ENCODE peak calls at places on chromosomes 13 and 19, in seven cellular contexts. O is A549; E is heart right ventricle; X is dorsolateral prefrontal cortex; M is foreskin fibroblast; R is CD4-positive, alpha-beta T cell; S is AG09309. W is an unnamed sample.

GRCh38 chr19:4067396-4068057 is 828 bp upstream of the ZBTB7A start:
- DNase-seq in M (no peak), R (peak; percentile 56), X (peak; percentile 53), E (peak; percentile 57), O (no peak), S (no peak), W (no peak)

GRCh38 chr13:51585234-51585672 is 991 bp downstream of the WDFY2 start:
- DNase-seq in S (no peak), O (no peak), M (peak; percentile 38), E (no peak), R (no peak), X (no peak), W (no peak)

GRCh38 chr13:114107686-114108081 is 24.7 kb downstream of the RASA3 start:
- DNase-seq in S (no peak), O (no peak), E (peak; percentile 67), X (peak; percentile 67), R (peak; percentile 0), M (peak; percentile 96), W (peak; percentile 87)

GRCh38 chr13:50299546-50300249 is 284.5 kb downstream of the KCNRG start:
- DNase-seq in S (no peak), R (no peak), X (no peak), O (no peak), E (no peak), M (no peak), W (no peak)

GRCh38 chr13:26508885-26509284 is 48.6 kb upstream of the WASF3 start:
- DNase-seq in S (peak; percentile 77), X (no peak), E (peak; percentile 79), M (peak; percentile 86), O (no peak), R (no peak), W (peak; percentile 93)

GRCh38 chr19:17529239-17530158 is 18.1 kb downstream of the PGLS start:
- DNase-seq in O (no peak), E (no peak), R (no peak), M (no peak), X (no peak), S (no peak), W (no peak)

GRCh38 chr19:56839665-56840451 is 668 bp downstream of the PEG3 start:
- DNase-seq in R (no peak), S (no peak), E (peak; percentile 90), X (peak; percentile 97), O (no peak), M (peak; percentile 74), W (no peak)

GRCh38 chr19:55259540-55260210 is 858 bp upstream of the PPP6R1 start:
- DNase-seq in O (no peak), M (no peak), S (no peak), E (no peak), X (no peak), R (no peak), W (no peak)

GRCh38 chr19:35240322-35240721 is 8.5 kb upstream of the LSR start:
- DNase-seq in E (no peak), X (no peak), M (no peak), O (no peak), S (no peak), R (no peak), W (no peak)

GRCh38 chr13:96900992-96901391 is 93.3 kb downstream of the OXGR1 start:
- DNase-seq in E (no peak), M (no peak), X (no peak), O (no peak), R (no peak), S (no peak), W (no peak)

GRCh38 chr13:109119886-109120285 is 490.5 kb downstream of the MYO16 start:
- DNase-seq in S (no peak), M (no peak), X (no peak), R (no peak), E (no peak), O (no peak), W (no peak)

GRCh38 chr19:850221-850978 is 1.7 kb upstream of the ELANE start:
- DNase-seq in M (peak; percentile 94), R (no peak), S (peak; percentile 70), X (no peak), O (peak; percentile 76), E (peak; percentile 92), W (peak; percentile 68)

GRCh38 chr13:111395511-111396393 is 75.3 kb downstream of the TEX29 start:
- DNase-seq in O (no peak), E (no peak), M (no peak), R (no peak), X (peak; percentile 27), S (no peak), W (no peak)

GRCh38 chr13:110882972-110883371 is 31.9 kb downstream of the ANKRD10 start:
- DNase-seq in M (peak; percentile 37), X (no peak), S (no peak), O (no peak), E (no peak), R (no peak), W (peak; percentile 22)

GRCh38 chr13:96707146-96707545 is 287.1 kb downstream of the OXGR1 start:
- DNase-seq in X (no peak), O (no peak), S (no peak), E (no peak), R (no peak), M (no peak), W (no peak)

GRCh38 chr13:19713186-19713965 is 69.4 kb downstream of the PSPC1 start:
- DNase-seq in R (no peak), X (no peak), S (peak; percentile 3), M (peak; percentile 52), O (no peak), E (no peak), W (peak; percentile 67)

GRCh38 chr19:47693903-47694302 is 19.3 kb upstream of the EHD2 start:
- DNase-seq in O (no peak), S (no peak), R (no peak), X (no peak), E (no peak), M (no peak), W (no peak)

GRCh38 chr19:47691782-47692181 is 21.4 kb upstream of the EHD2 start:
- DNase-seq in X (no peak), O (no peak), M (no peak), E (no peak), R (no peak), S (no peak), W (no peak)

GRCh38 chr19:47695533-47696262 is 17.5 kb upstream of the EHD2 start:
- DNase-seq in E (no peak), S (no peak), O (no peak), R (no peak), X (no peak), M (no peak), W (no peak)

GRCh38 chr19:47694466-47695273 is 18.6 kb upstream of the EHD2 start:
- DNase-seq in O (no peak), S (no peak), E (no peak), X (no peak), R (no peak), M (no peak), W (no peak)

DNA sequence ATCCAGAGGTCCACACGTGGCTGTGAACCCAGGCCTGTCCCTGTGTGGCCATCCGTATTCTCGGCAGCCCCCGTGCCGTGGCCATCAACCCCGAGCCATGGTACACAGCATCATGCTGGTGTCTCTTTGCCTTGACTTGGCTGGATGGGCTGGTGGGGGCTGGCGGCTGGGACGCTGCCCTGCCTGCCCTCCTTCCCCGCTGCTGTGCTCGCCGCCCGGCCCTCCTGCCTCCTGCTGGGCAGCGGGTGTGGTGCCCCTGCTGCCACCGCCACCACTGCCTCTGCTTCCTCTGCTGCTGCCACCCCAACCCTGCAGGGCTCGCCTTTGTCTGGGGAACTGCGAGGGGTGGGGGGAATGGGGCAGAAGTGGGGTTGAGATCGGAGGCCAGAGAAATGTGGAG is 19.7 kb upstream of the EHD2 start:
- DNase-seq in O (no peak), E (no peak), S (no peak), X (no peak), R (no peak), M (no peak), W (no peak)
- TF ChIP-seq CTCF in O (no peak), E (no peak), S (no peak), X (no peak), R (no peak), M (no peak), W (peak; percentile 43)

GRCh38 chr13:66489586-66489985 is 740.5 kb downstream of the PCDH9 start:
- DNase-seq in S (no peak), E (no peak), O (no peak), M (peak; percentile 9), X (no peak), R (no peak), W (no peak)

GRCh38 chr13:66491241-66491640 is 738.9 kb downstream of the PCDH9 start:
- DNase-seq in R (no peak), S (no peak), X (no peak), O (no peak), M (no peak), E (no peak), W (no peak)

GRCh38 chr13:66489172-66489571 is 741.0 kb downstream of the PCDH9 start:
- DNase-seq in M (no peak), S (no peak), E (no peak), R (no peak), O (no peak), X (no peak), W (no peak)

DNA sequence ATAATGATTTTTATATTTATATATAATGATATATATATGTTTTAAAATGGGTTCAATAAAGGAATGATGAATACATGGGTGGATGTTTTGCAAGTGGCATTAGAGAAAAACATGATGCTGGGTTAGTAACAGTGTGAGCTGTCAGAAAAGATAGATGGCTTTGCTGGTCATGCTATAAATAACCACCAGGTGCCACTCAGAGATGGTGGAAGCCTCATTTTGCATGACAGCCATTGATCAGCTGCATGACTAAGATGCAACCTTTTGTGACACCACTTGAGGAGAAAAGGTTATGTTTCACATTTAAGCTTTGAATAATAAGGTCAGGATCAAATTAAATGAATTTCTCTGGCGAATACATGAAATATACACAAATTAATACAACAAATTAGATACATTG is 737.7 kb downstream of the PCDH9 start:
- DNase-seq in M (no peak), E (no peak), S (no peak), O (no peak), R (no peak), X (no peak), W (no peak)
- TF ChIP-seq CTCF in M (no peak), E (peak; percentile 25), S (no peak), O (peak; percentile 26), R (no peak), X (no peak), W (peak; percentile 32)

DNA sequence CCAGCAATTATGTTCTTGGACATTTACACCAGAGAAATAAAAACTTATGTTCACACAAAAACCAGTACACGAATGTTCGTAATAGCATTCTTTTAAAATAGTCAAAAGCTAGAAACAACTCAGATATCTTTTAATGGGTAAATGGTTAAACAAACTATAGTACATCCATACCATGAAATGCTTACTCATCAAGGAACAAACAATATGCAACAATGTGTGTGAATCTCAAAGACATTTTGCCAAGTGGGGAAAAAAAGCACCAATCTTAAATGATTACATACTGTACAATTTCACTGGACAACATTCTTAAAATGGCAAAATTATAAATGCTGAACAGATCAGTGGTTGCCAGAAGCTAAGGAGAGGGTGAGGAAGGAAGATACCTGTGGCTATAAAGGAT is 36.6 kb downstream of the MYCBP2 start:
- DNase-seq in X (no peak), R (no peak), M (no peak), O (no peak), S (no peak), E (no peak), W (no peak)
- TF ChIP-seq CTCF in X (no peak), R (no peak), M (no peak), O (no peak), S (no peak), E (no peak), W (no peak)

DNA sequence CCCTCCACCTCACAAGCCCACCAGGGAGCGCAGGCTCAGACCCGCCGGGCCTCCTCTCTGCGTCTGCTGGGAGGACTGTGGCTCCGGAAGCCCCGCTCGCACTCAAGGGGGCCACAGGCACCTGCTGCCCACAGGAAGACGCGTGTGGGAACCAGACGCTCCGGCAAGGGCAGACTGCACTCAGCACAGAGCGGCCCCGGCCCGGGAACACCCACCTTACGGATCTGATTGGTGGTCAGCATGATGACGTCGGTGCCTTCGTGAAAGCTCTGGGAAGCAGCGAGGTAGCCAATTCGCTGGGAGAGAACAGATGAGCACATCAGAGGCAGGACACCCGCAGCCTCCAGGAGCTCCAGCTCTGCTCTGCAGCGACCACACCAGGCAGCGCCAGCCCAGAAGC is 14.6 kb downstream of the AP3D1 start:
- DNase-seq in M (no peak), E (no peak), S (no peak), O (no peak), R (no peak), X (no peak), W (no peak)
- TF ChIP-seq CTCF in M (no peak), E (no peak), S (no peak), O (no peak), R (no peak), X (no peak), W (no peak)